ENCODE peak calls at places on chromosomes 3 and 15, in six cellular contexts. U is NCI-H510A treated with DMSO at 0.1 percent for 48 hours; Z is glomerular endothelial cell; B is lower leg skin; J is stimulated activated CD8-positive, alpha-beta memory T cell treated with anti-CD3 and anti-CD28 coated beads, Interleukin-7, amount 100 ng/mL, for 1 hour; K is NCI-H460. G is an unnamed sample.

GRCh38 chr3:58099850-58100249 is 91.6 kb downstream of the FLNB start:
- DNase-seq in K (no peak), U (no peak), B (no peak), J (no peak), Z (no peak), G (no peak)

GRCh38 chr3:14042680-14043079 is 82.0 kb downstream of the CHCHD4 start:
- DNase-seq in K (no peak), Z (no peak), U (no peak), B (no peak), J (no peak), G (no peak)

GRCh38 chr15:63212050-63212973 is 22.9 kb downstream of the RAB8B start:
- DNase-seq in K (no peak), J (no peak), B (no peak), U (no peak), Z (no peak), G (peak)

GRCh38 chr15:85642054-85642692 is 152.6 kb downstream of the KLHL25 start:
- DNase-seq in J (no peak), B (no peak), K (no peak), U (no peak), Z (no peak), G (no peak)

GRCh38 chr3:96071107-96071506 is 743.3 kb upstream of the EPHA6 start:
- DNase-seq in J (no peak), Z (no peak), B (no peak), K (no peak), U (no peak), G (no peak)

GRCh38 chr3:183313331-183313730 is 60.3 kb downstream of the B3GNT5 start:
- DNase-seq in J (no peak), U (no peak), Z (no peak), B (no peak), K (no peak), G (no peak)

GRCh38 chr3:5053021-5053831 is 68.9 kb upstream of the ARL8B start:
- DNase-seq in J (no peak), B (no peak), Z (no peak), U (no peak), K (no peak), G (no peak)

GRCh38 chr15:71565636-71566160 is 244.7 kb upstream of the NR2E3 start:
- DNase-seq in J (no peak), K (no peak), U (no peak), Z (no peak), B (no peak), G (no peak)

GRCh38 chr15:29669823-29670222 is 152.4 kb downstream of the TJP1 start:
- DNase-seq in Z (no peak), K (no peak), U (no peak), B (no peak), J (no peak), G (no peak)

GRCh38 chr3:147509444-147509843 is 100.3 kb downstream of the ZIC1 start:
- DNase-seq in Z (no peak), J (no peak), B (no peak), U (no peak), K (no peak), G (no peak)

GRCh38 chr3:10090181-10090580 is 17.9 kb downstream of the FANCD2OS start:
- DNase-seq in U (no peak), B (no peak), Z (no peak), J (no peak), K (no peak), G (no peak)

GRCh38 chr3:177615015-177615414 is 417.7 kb upstream of the TBL1XR1 start:
- DNase-seq in U (peak), B (peak), Z (no peak), J (no peak), K (no peak), G (peak)

GRCh38 chr15:78368115-78368514 is 28.0 kb downstream of the CRABP1 start:
- DNase-seq in B (no peak), J (no peak), U (no peak), Z (no peak), K (no peak), G (no peak)

GRCh38 chr3:184911570-184911969 is 99.6 kb downstream of the VPS8 start:
- DNase-seq in Z (no peak), U (no peak), J (no peak), K (no peak), B (no peak), G (no peak)

GRCh38 chr15:33137101-33137500 is 57.4 kb downstream of the FMN1 start:
- DNase-seq in K (no peak), Z (no peak), U (no peak), J (no peak), B (no peak), G (no peak)

GRCh38 chr3:17469520-17469919 is 272.9 kb downstream of the TBC1D5 start:
- DNase-seq in U (no peak), K (no peak), J (no peak), Z (no peak), B (no peak), G (no peak)

GRCh38 chr15:60809375-60809774 is 330.4 kb upstream of the ICE2 start:
- DNase-seq in J (no peak), U (no peak), Z (no peak), B (no peak), K (no peak), G (no peak)

GRCh38 chr15:60423540-60423939 is 25.8 kb upstream of the ANXA2 start:
- DNase-seq in B (no peak), Z (peak), U (no peak), K (no peak), J (no peak), G (no peak)

GRCh38 chr3:155912574-155913190 is 42.2 kb downstream of the GMPS start:
- DNase-seq in B (no peak), K (no peak), U (no peak), J (no peak), Z (no peak), G (no peak)

GRCh38 chr15:65085990-65086679 is 9.6 kb downstream of the KBTBD13 start:
- DNase-seq in K (peak), U (no peak), J (no peak), Z (no peak), B (no peak), G (peak)

GRCh38 chr3:29430558-29430971 is 149.7 kb downstream of the RBMS3 start:
- DNase-seq in U (no peak), Z (no peak), K (no peak), J (no peak), B (no peak), G (no peak)

GRCh38 chr3:187015903-187016638 is 85.7 kb downstream of the ST6GAL1 start:
- DNase-seq in U (no peak), Z (no peak), B (no peak), J (no peak), K (no peak), G (no peak)